ENCODE peak calls at places on chromosome 9, in five cellular contexts. One of them, this sample, is unnamed. For H3K9me3, the result is how much of the 10 kb centered on the place peaks cover.

GRCh38 chr9:130651752-130652151 is 12.6 kb upstream of the PRDM12 start:
- DNase-seq in stomach: no peak
- DNase-seq in transverse colon: no peak
- DNase-seq in testis: no peak
- DNase-seq in CD8-positive, alpha-beta memory T cell: no peak
- DNase-seq in this sample: no peak

GRCh38 chr9:129125478-129125877 is 14.3 kb downstream of the PTPA start:
- DNase-seq in stomach: no peak
- DNase-seq in transverse colon: no peak
- DNase-seq in testis: no peak
- DNase-seq in CD8-positive, alpha-beta memory T cell: no peak
- DNase-seq in this sample: no peak

GRCh38 chr9:91515074-91515687 is 91.5 kb upstream of the NFIL3 start:
- DNase-seq in stomach: peak
- DNase-seq in transverse colon: no peak
- DNase-seq in testis: peak
- DNase-seq in CD8-positive, alpha-beta memory T cell: no peak
- DNase-seq in this sample: no peak

GRCh38 chr9:75200892-75201470 is 112.7 kb downstream of the OSTF1 start:
- DNase-seq in stomach: no peak
- DNase-seq in transverse colon: no peak
- DNase-seq in testis: no peak
- DNase-seq in CD8-positive, alpha-beta memory T cell: no peak
- DNase-seq in this sample: no peak

GRCh38 chr9:116589392-116590354 is 97.4 kb upstream of the TRIM32 start:
- DNase-seq in stomach: no peak
- DNase-seq in transverse colon: no peak
- DNase-seq in testis: peak
- DNase-seq in CD8-positive, alpha-beta memory T cell: no peak
- DNase-seq in this sample: no peak

GRCh38 chr9:22041792-22042191 is 32.7 kb upstream of the CDKN2B start:
- DNase-seq in stomach: peak
- DNase-seq in transverse colon: peak
- DNase-seq in testis: no peak
- DNase-seq in CD8-positive, alpha-beta memory T cell: no peak
- DNase-seq in this sample: no peak

GRCh38 chr9:36939655-36940578 is 94.2 kb downstream of the PAX5 start:
- DNase-seq in stomach: no peak
- DNase-seq in transverse colon: no peak
- DNase-seq in testis: no peak
- DNase-seq in CD8-positive, alpha-beta memory T cell: no peak
- DNase-seq in this sample: no peak

GRCh38 chr9:136539427-136540412 is 6.1 kb downstream of the NOTCH1 start:
- DNase-seq in stomach: peak
- DNase-seq in transverse colon: peak
- DNase-seq in testis: peak
- DNase-seq in CD8-positive, alpha-beta memory T cell: peak
- DNase-seq in this sample: peak

GRCh38 chr9:37412431-37413151 is 9.9 kb upstream of the GRHPR start:
- DNase-seq in stomach: no peak
- DNase-seq in transverse colon: no peak
- DNase-seq in testis: no peak
- DNase-seq in CD8-positive, alpha-beta memory T cell: no peak
- DNase-seq in this sample: no peak

GRCh38 chr9:81318571-81318970 is 370.8 kb downstream of the TLE1 start:
- DNase-seq in stomach: no peak
- DNase-seq in transverse colon: no peak
- DNase-seq in testis: no peak
- DNase-seq in CD8-positive, alpha-beta memory T cell: no peak
- DNase-seq in this sample: no peak

GRCh38 chr9:109852561-109852960 is 72.6 kb downstream of the PALM2AKAP2 start:
- DNase-seq in stomach: no peak
- DNase-seq in transverse colon: no peak
- DNase-seq in testis: no peak
- DNase-seq in CD8-positive, alpha-beta memory T cell: no peak
- DNase-seq in this sample: no peak

GRCh38 chr9:89919171-89919681 is 314.4 kb downstream of the GADD45G start:
- DNase-seq in stomach: peak
- DNase-seq in transverse colon: peak
- DNase-seq in testis: peak
- DNase-seq in CD8-positive, alpha-beta memory T cell: no peak
- DNase-seq in this sample: no peak

GRCh38 chr9:114837923-114838322 is 32.1 kb upstream of the TNFSF15 start:
- DNase-seq in stomach: no peak
- DNase-seq in transverse colon: no peak
- DNase-seq in testis: no peak
- DNase-seq in CD8-positive, alpha-beta memory T cell: no peak
- DNase-seq in this sample: no peak

GRCh38 chr9:33468215-33468730 is 5.5 kb downstream of the NOL6 start:
- DNase-seq in stomach: no peak
- DNase-seq in transverse colon: peak
- DNase-seq in testis: no peak
- DNase-seq in CD8-positive, alpha-beta memory T cell: no peak
- DNase-seq in this sample: no peak

GRCh38 chr9:109574061-109574882 is 76.2 kb upstream of the PTPN3 start:
- DNase-seq in stomach: no peak
- DNase-seq in transverse colon: no peak
- DNase-seq in testis: peak
- DNase-seq in CD8-positive, alpha-beta memory T cell: no peak
- DNase-seq in this sample: no peak

GRCh38 chr9:122527193-122527592 is at the start of gene OR1N1:
- DNase-seq in stomach: no peak
- DNase-seq in transverse colon: no peak
- DNase-seq in testis: no peak
- DNase-seq in CD8-positive, alpha-beta memory T cell: no peak
- DNase-seq in this sample: no peak

DNA sequence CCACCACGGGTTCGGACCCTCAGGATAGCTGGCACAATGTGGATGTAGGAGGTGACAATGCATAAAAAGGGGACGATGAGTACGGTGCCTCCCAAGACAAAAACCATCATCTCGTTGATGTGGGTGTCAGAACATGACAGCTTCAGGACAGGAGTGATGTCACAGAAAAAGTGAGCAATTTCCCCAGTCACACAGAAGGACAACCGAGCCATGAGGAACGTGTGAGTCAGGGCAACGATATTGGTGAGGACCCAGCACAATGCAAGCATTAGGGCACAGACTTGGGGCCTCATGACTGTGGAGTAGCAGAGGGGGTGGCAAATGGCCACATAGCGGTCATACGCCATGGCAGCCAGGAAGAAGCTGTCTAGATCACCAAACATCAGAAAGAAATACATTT is 491 bp downstream of the OR1N1 start:
- DNase-seq in stomach: no peak
- DNase-seq in transverse colon: no peak
- DNase-seq in testis: no peak
- DNase-seq in CD8-positive, alpha-beta memory T cell: no peak
- DNase-seq in this sample: no peak
- H3K9me3 ChIP-seq in stomach: under half
- H3K9me3 ChIP-seq in transverse colon: under half
- H3K9me3 ChIP-seq in testis: under half
- H3K9me3 ChIP-seq in CD8-positive, alpha-beta memory T cell: under half
- H3K9me3 ChIP-seq in this sample: under half

GRCh38 chr9:11726659-11727058 is 966.5 kb upstream of the TYRP1 start:
- DNase-seq in stomach: no peak
- DNase-seq in transverse colon: no peak
- DNase-seq in testis: no peak
- DNase-seq in CD8-positive, alpha-beta memory T cell: no peak
- DNase-seq in this sample: no peak
- H3K9me3 ChIP-seq in stomach: under half
- H3K9me3 ChIP-seq in transverse colon: under half
- H3K9me3 ChIP-seq in testis: under half
- H3K9me3 ChIP-seq in CD8-positive, alpha-beta memory T cell: under half
- H3K9me3 ChIP-seq in this sample: under half

GRCh38 chr9:8143677-8144076 is 344.1 kb upstream of the DMAC1 start:
- DNase-seq in stomach: no peak
- DNase-seq in transverse colon: no peak
- DNase-seq in testis: no peak
- DNase-seq in CD8-positive, alpha-beta memory T cell: no peak
- DNase-seq in this sample: no peak
- H3K9me3 ChIP-seq in stomach: under half
- H3K9me3 ChIP-seq in transverse colon: under half
- H3K9me3 ChIP-seq in testis: under half
- H3K9me3 ChIP-seq in CD8-positive, alpha-beta memory T cell: under half
- H3K9me3 ChIP-seq in this sample: under half

GRCh38 chr9:138103824-138104206 is 226.2 kb downstream of the CACNA1B start:
- DNase-seq in stomach: no peak
- DNase-seq in transverse colon: no peak
- DNase-seq in testis: no peak
- DNase-seq in CD8-positive, alpha-beta memory T cell: peak
- DNase-seq in this sample: no peak

GRCh38 chr9:138103111-138103823 is 225.7 kb downstream of the CACNA1B start:
- DNase-seq in stomach: peak
- DNase-seq in transverse colon: no peak
- DNase-seq in testis: peak
- DNase-seq in CD8-positive, alpha-beta memory T cell: peak
- DNase-seq in this sample: no peak

GRCh38 chr9:138105123-138105415 is 227.5 kb downstream of the CACNA1B start:
- DNase-seq in stomach: no peak
- DNase-seq in transverse colon: no peak
- DNase-seq in testis: no peak
- DNase-seq in CD8-positive, alpha-beta memory T cell: no peak
- DNase-seq in this sample: no peak

GRCh38 chr9:138104251-138105122 is 226.9 kb downstream of the CACNA1B start:
- DNase-seq in stomach: no peak
- DNase-seq in transverse colon: no peak
- DNase-seq in testis: peak
- DNase-seq in CD8-positive, alpha-beta memory T cell: peak
- DNase-seq in this sample: no peak

DNA sequence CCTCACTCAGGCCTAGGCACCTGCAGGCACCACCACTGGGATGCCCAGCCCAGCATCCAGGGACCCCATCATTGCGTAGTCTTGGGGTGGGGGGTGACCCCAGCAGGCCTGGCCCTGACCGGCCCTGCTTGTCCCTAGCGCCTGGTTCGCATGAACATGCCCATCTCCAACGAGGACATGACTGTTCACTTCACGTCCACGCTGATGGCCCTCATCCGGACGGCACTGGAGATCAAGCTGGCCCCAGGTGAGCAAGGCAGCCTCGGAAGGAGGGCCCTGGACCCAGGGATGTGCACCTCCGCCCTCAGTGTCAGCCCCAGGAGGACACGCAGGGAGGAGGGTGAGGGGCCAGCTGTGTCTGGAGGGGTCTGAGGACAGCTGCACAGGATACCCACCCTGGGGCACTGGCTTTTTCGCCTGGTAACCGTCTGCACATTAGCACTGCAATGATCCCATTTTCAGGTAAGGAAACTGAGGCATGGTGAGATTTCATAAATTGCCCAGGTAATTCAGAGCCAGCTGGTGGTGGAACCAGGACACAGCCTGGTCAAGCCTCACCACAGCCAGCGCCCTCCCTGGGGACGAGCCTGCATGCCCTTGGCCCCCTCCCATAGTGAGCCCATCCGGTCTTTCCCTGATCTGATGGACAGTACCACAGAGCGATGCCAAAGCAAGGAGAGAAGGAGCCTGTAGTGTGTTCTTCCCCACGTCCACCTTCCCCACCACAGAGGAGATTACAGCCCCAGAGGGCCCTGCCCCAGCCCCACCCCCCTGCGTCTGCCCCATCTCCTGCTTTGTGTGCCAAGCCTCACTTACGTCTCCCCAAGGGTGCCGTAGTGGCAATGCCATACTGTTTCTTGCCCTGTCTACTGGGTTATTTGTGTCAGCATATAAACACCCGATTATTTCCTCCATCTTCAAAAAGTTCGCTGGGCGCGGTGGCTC is 228.3 kb downstream of the CACNA1B start:
- DNase-seq in stomach: no peak
- DNase-seq in transverse colon: no peak
- DNase-seq in testis: peak
- DNase-seq in CD8-positive, alpha-beta memory T cell: no peak
- DNase-seq in this sample: no peak
- H3K9me3 ChIP-seq in stomach: under half
- H3K9me3 ChIP-seq in transverse colon: under half
- H3K9me3 ChIP-seq in testis: under half
- H3K9me3 ChIP-seq in CD8-positive, alpha-beta memory T cell: under half
- H3K9me3 ChIP-seq in this sample: under half

GRCh38 chr9:88180084-88180765 is 42.0 kb upstream of the SPATA31C2 start:
- DNase-seq in stomach: no peak
- DNase-seq in transverse colon: no peak
- DNase-seq in testis: no peak
- DNase-seq in CD8-positive, alpha-beta memory T cell: no peak
- DNase-seq in this sample: no peak
- H3K9me3 ChIP-seq in stomach: under half
- H3K9me3 ChIP-seq in transverse colon: under half
- H3K9me3 ChIP-seq in testis: under half
- H3K9me3 ChIP-seq in CD8-positive, alpha-beta memory T cell: under half
- H3K9me3 ChIP-seq in this sample: under half

GRCh38 chr9:76605271-76605670 is 146.3 kb downstream of the GCNT1 start:
- DNase-seq in stomach: no peak
- DNase-seq in transverse colon: no peak
- DNase-seq in testis: no peak
- DNase-seq in CD8-positive, alpha-beta memory T cell: no peak
- DNase-seq in this sample: no peak

GRCh38 chr9:76608562-76609254 is 149.7 kb downstream of the GCNT1 start:
- DNase-seq in stomach: no peak
- DNase-seq in transverse colon: no peak
- DNase-seq in testis: no peak
- DNase-seq in CD8-positive, alpha-beta memory T cell: no peak
- DNase-seq in this sample: no peak

GRCh38 chr9:76609285-76610008 is 150.5 kb downstream of the GCNT1 start:
- DNase-seq in stomach: no peak
- DNase-seq in transverse colon: no peak
- DNase-seq in testis: no peak
- DNase-seq in CD8-positive, alpha-beta memory T cell: no peak
- DNase-seq in this sample: no peak

GRCh38 chr9:76610009-76610352 is 151.0 kb downstream of the GCNT1 start:
- DNase-seq in stomach: peak
- DNase-seq in transverse colon: peak
- DNase-seq in testis: no peak
- DNase-seq in CD8-positive, alpha-beta memory T cell: no peak
- DNase-seq in this sample: no peak

GRCh38 chr9:76607730-76608475 is 148.9 kb downstream of the GCNT1 start:
- DNase-seq in stomach: no peak
- DNase-seq in transverse colon: no peak
- DNase-seq in testis: no peak
- DNase-seq in CD8-positive, alpha-beta memory T cell: no peak
- DNase-seq in this sample: no peak
- H3K9me3 ChIP-seq in stomach: under half
- H3K9me3 ChIP-seq in transverse colon: under half
- H3K9me3 ChIP-seq in testis: under half
- H3K9me3 ChIP-seq in CD8-positive, alpha-beta memory T cell: under half
- H3K9me3 ChIP-seq in this sample: under half

GRCh38 chr9:40914772-40915659 is 213.5 kb downstream of the FOXD4L6 start:
- DNase-seq in stomach: no peak
- DNase-seq in transverse colon: no peak
- DNase-seq in testis: no peak
- DNase-seq in CD8-positive, alpha-beta memory T cell: no peak
- DNase-seq in this sample: no peak
- H3K9me3 ChIP-seq in stomach: half or more
- H3K9me3 ChIP-seq in transverse colon: half or more
- H3K9me3 ChIP-seq in testis: under half
- H3K9me3 ChIP-seq in CD8-positive, alpha-beta memory T cell: under half
- H3K9me3 ChIP-seq in this sample: half or more

GRCh38 chr9:137984005-137984404 is 106.4 kb downstream of the CACNA1B start:
- DNase-seq in stomach: peak
- DNase-seq in transverse colon: no peak
- DNase-seq in testis: no peak
- DNase-seq in CD8-positive, alpha-beta memory T cell: no peak
- DNase-seq in this sample: no peak
- H3K9me3 ChIP-seq in stomach: under half
- H3K9me3 ChIP-seq in transverse colon: under half
- H3K9me3 ChIP-seq in testis: under half
- H3K9me3 ChIP-seq in CD8-positive, alpha-beta memory T cell: under half
- H3K9me3 ChIP-seq in this sample: under half

GRCh38 chr9:127522727-127523126 is 71.4 kb downstream of the LRSAM1 start:
- DNase-seq in stomach: no peak
- DNase-seq in transverse colon: peak
- DNase-seq in testis: no peak
- DNase-seq in CD8-positive, alpha-beta memory T cell: no peak
- DNase-seq in this sample: no peak
- H3K9me3 ChIP-seq in stomach: under half
- H3K9me3 ChIP-seq in transverse colon: under half
- H3K9me3 ChIP-seq in testis: under half
- H3K9me3 ChIP-seq in CD8-positive, alpha-beta memory T cell: under half
- H3K9me3 ChIP-seq in this sample: under half

This sample was measured in T-helper 17 cell.